ENCODE peak calls at places on chromosome 12, in eight cellular contexts. T is upper lobe of right lung, V is psoas muscle, N is tibial nerve, O is fibroblast of pulmonary artery, K is coronary artery, E is GM12865, M is foreskin fibroblast. L is an unnamed sample.

GRCh38 chr12:121784460-121784859 is 9.0 kb downstream of the RHOF start:
- DNase-seq in T (no peak), V (no peak), N (no peak), O (peak; percentile 87), K (no peak), E (no peak), M (peak; percentile 95), L (peak; percentile 72)

GRCh38 chr12:29191267-29191889 is 42.3 kb downstream of the FAR2 start:
- DNase-seq in T (no peak), V (no peak), N (no peak), O (no peak), K (no peak), E (no peak), M (no peak), L (no peak)

GRCh38 chr12:57430117-57430930 is 519 bp downstream of the R3HDM2 start:
- DNase-seq in T (no peak), V (peak; percentile 76), N (peak; percentile 26), O (peak; percentile 33), K (peak; percentile 78), E (no peak), M (no peak), L (peak; percentile 9)

GRCh38 chr12:132617822-132618682 is 524 bp upstream of the P2RX2 start:
- DNase-seq in T (no peak), V (peak; percentile 27), N (no peak), O (no peak), K (peak; percentile 41), E (no peak), M (peak; percentile 38), L (no peak)

GRCh38 chr12:55687746-55688145 is 20.0 kb downstream of the ITGA7 start:
- DNase-seq in T (peak; percentile 31), V (no peak), N (no peak), O (no peak), K (no peak), E (peak; percentile 10), M (no peak), L (no peak)

GRCh38 chr12:17416748-17417147 is 673.2 kb downstream of the RERGL start:
- DNase-seq in T (no peak), V (peak; percentile 36), N (no peak), O (no peak), K (no peak), E (no peak), M (no peak), L (no peak)

GRCh38 chr12:82954064-82954463 is 267.4 kb downstream of the TMTC2 start:
- DNase-seq in T (no peak), V (no peak), N (no peak), O (no peak), K (no peak), E (no peak), M (no peak), L (no peak)

GRCh38 chr12:85016423-85016822 is 19.7 kb downstream of the TSPAN19 start:
- DNase-seq in T (no peak), V (no peak), N (peak; percentile 74), O (peak; percentile 97), K (no peak), E (no peak), M (peak; percentile 98), L (peak; percentile 95)

GRCh38 chr12:58142991-58143390 is 201.6 kb downstream of the ATP23 start:
- DNase-seq in T (no peak), V (no peak), N (no peak), O (no peak), K (no peak), E (no peak), M (no peak), L (no peak)

GRCh38 chr12:87667378-87667777 is 361.8 kb downstream of the C12orf50 start:
- DNase-seq in T (no peak), V (no peak), N (no peak), O (peak; percentile 84), K (no peak), E (no peak), M (peak; percentile 2), L (peak; percentile 40)

GRCh38 chr12:109739747-109740693 is 26.4 kb downstream of the FAM222A start:
- DNase-seq in T (peak; percentile 47), V (peak; percentile 39), N (no peak), O (no peak), K (no peak), E (no peak), M (no peak), L (no peak)

GRCh38 chr12:41917827-41918445 is 226.7 kb downstream of the GXYLT1 start:
- DNase-seq in T (no peak), V (no peak), N (no peak), O (peak; percentile 18), K (no peak), E (no peak), M (no peak), L (peak; percentile 12)

DNA sequence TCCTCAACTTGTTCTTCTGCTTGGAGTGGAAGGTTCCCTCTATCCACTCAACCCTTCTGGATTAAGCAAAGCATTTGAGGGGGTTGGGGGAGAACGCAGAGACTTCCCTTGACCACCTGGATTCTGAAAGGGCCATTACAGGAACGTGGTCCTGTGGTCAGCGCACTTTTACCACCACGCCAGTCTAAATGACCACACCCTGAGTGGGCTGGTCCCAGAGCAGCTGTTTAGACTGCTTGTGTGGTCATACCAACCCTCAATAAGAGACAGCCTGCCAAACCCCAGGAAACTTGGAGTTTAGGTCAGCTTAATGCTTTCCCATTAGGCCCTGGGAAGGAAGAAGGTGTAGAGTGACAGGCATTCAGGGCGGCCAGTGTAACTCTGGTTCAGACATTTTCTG is 165.5 kb upstream of the ATP2B1 start:
- DNase-seq in T (no peak), V (no peak), N (no peak), O (no peak), K (no peak), E (no peak), M (no peak), L (no peak)
- H3K4me3 ChIP-seq in T (no peak overlapping the region), V (no peak overlapping the region), N (no peak overlapping the region), O (no peak overlapping the region), K (no peak overlapping the region), E (no peak overlapping the region), M (no peak overlapping the region), L (no peak overlapping the region)

DNA sequence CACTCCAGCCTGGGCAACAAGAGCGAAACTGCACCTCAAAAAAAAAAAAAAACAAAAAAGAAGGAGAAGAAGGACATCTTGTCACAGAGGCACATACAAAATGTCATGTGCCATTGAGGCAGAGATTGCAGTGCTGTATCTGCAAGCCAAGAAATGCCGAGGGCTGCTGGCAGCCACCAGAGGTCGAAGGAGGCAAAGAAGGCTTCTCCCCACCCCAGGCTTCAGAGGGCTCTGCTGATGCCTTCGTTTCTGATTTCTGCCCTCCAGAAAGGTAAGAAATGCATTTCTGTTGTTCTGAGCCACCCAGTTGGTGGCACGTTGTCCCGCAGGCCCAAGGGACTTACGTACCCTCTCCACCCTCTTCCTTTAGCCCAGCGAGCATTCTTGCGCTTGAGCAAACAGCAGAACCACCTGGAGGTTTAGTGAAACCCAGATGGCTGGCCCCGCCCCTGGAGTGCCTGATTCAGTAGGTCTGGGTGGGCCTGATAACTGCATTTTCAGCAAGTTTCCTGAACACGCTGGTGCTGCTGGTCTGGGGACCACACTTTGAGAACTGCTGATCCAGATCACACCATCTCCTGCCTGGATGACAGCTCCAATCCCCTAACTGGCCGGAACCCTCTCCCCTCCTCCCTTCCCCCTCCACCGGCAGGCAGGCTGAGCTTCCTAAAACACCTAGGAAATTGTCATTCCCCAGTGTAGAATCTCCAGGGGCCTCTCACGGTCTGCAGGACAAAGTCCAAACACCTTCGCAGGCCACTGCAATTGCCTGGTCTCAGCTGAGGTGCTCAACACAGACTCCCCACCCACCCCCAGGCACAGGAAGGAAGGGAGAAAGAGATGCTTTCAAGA is 21.1 kb upstream of the SCARB1 start:
- DNase-seq in T (no peak), V (no peak), N (no peak), O (no peak), K (no peak), E (peak; percentile 84), M (no peak), L (no peak)
- H3K4me3 ChIP-seq in T (no peak overlapping the region), V (no peak overlapping the region), N (no peak overlapping the region), O (no peak overlapping the region), K (no peak overlapping the region), E (no peak overlapping the region), M (no peak overlapping the region), L (no peak overlapping the region)

GRCh38 chr12:89225808-89226368 is 126.4 kb downstream of the DUSP6 start:
- DNase-seq in T (no peak), V (no peak), N (peak; percentile 8), O (peak; percentile 96), K (no peak), E (peak; percentile 57), M (peak; percentile 91), L (peak; percentile 64)
- H3K4me3 ChIP-seq in T (no peak overlapping the region), V (no peak overlapping the region), N (no peak overlapping the region), O (peak overlapping the region; percentile 12), K (no peak overlapping the region), E (no peak overlapping the region), M (no peak overlapping the region), L (no peak overlapping the region)

GRCh38 chr12:26097046-26097878 is 27.6 kb downstream of the BHLHE41 start:
- DNase-seq in T (peak; percentile 77), V (peak; percentile 82), N (peak; percentile 48), O (peak; percentile 85), K (no peak), E (peak; percentile 69), M (peak; percentile 85), L (peak; percentile 54)
- H3K4me3 ChIP-seq in T (no peak overlapping the region), V (no peak overlapping the region), N (no peak overlapping the region), O (no peak overlapping the region), K (no peak overlapping the region), E (no peak overlapping the region), M (no peak overlapping the region), L (no peak overlapping the region)

GRCh38 chr12:62446741-62447452 is 19.7 kb upstream of the MON2 start:
- DNase-seq in T (no peak), V (no peak), N (no peak), O (no peak), K (no peak), E (no peak), M (no peak), L (no peak)
- H3K4me3 ChIP-seq in T (no peak overlapping the region), V (no peak overlapping the region), N (no peak overlapping the region), O (no peak overlapping the region), K (no peak overlapping the region), E (no peak overlapping the region), M (no peak overlapping the region), L (no peak overlapping the region)

DNA sequence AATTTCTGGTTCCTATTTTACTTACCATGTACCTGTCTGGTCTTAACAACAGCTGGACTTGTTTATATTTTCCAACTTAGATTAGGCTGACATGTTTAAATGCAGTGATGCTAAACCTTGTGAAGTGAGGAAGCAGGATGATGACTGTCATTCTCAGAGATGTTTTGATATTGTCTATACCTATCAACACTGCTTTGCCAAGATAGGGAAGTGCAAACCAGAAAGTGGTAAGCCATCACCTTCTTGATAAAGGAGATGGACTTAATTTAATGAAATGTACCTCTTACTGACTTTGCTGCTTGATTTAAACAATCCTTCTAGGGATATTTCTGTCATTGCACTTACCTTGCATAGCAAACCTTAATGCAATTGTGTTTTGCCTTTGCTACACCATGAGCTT is 2.2 kb downstream of the BICD1 start:
- DNase-seq in T (no peak), V (no peak), N (no peak), O (no peak), K (no peak), E (peak; percentile 6), M (no peak), L (no peak)
- H3K4me3 ChIP-seq in T (peak overlapping the region; percentile 90), V (no peak overlapping the region), N (peak overlapping the region; percentile 84), O (peak overlapping the region; percentile 68), K (peak overlapping the region; percentile 97), E (peak overlapping the region; percentile 72), M (peak overlapping the region; percentile 89), L (peak overlapping the region; percentile 74)

GRCh38 chr12:106030210-106031175 is 108.3 kb downstream of the NUAK1 start:
- DNase-seq in T (no peak), V (no peak), N (no peak), O (peak; percentile 97), K (no peak), E (no peak), M (peak; percentile 69), L (peak; percentile 98)
- H3K4me3 ChIP-seq in T (no peak overlapping the region), V (no peak overlapping the region), N (no peak overlapping the region), O (peak overlapping the region; percentile 28), K (peak overlapping the region; percentile 53), E (no peak overlapping the region), M (peak overlapping the region; percentile 12), L (peak overlapping the region; percentile 13)

GRCh38 chr12:105051981-105052380 is 32.3 kb downstream of the ALDH1L2 start:
- DNase-seq in T (no peak), V (no peak), N (no peak), O (no peak), K (no peak), E (no peak), M (no peak), L (no peak)
- H3K4me3 ChIP-seq in T (no peak overlapping the region), V (no peak overlapping the region), N (no peak overlapping the region), O (no peak overlapping the region), K (no peak overlapping the region), E (no peak overlapping the region), M (no peak overlapping the region), L (no peak overlapping the region)